ENCODE peak calls at places on chromosomes 2 and 18, in six cellular contexts. I is D341Med, Y is 8988T, N is kidney tubule cell, H is HFF-Myc, Z is ACHN. D is an unnamed sample.

GRCh38 chr2:15674637-15675455 is 83.2 kb downstream of the DDX1 start:
- DNase-seq in I (no peak), Y (no peak), N (peak; percentile 99), H (no peak), Z (peak; percentile 93), D (peak; percentile 93)

GRCh38 chr2:215699018-215699417 is 263.1 kb upstream of the FN1 start:
- DNase-seq in I (no peak), Y (no peak), N (no peak), H (no peak), Z (no peak), D (no peak)

GRCh38 chr18:70235478-70235877 is 30.0 kb upstream of the RTTN start:
- DNase-seq in I (no peak), Y (no peak), N (no peak), H (no peak), Z (no peak), D (no peak)

GRCh38 chr18:35131387-35132283 is 90.4 kb downstream of the MAPRE2 start:
- DNase-seq in I (no peak), Y (no peak), N (no peak), H (no peak), Z (no peak), D (no peak)

GRCh38 chr2:12617853-12618252 is 98.9 kb upstream of the TRIB2 start:
- DNase-seq in I (no peak), Y (no peak), N (peak; percentile 23), H (no peak), Z (no peak), D (no peak)

GRCh38 chr18:29780814-29781213 is 1261.7 kb downstream of the DSC3 start:
- DNase-seq in I (no peak), Y (no peak), N (no peak), H (no peak), Z (no peak), D (no peak)

GRCh38 chr2:50346586-50347351 is 685.2 kb downstream of the NRXN1 start:
- DNase-seq in I (peak; percentile 48), Y (no peak), N (no peak), H (no peak), Z (no peak), D (no peak)

GRCh38 chr2:167551411-167551810 is 663.1 kb downstream of the XIRP2 start:
- DNase-seq in I (no peak), Y (no peak), N (no peak), H (no peak), Z (no peak), D (no peak)

GRCh38 chr2:156918410-156918809 is 339.1 kb upstream of the GALNT5 start:
- DNase-seq in I (no peak), Y (no peak), N (peak; percentile 72), H (no peak), Z (no peak), D (peak; percentile 40)

GRCh38 chr2:241812730-241813079 is 3.7 kb downstream of the NEU4 start:
- DNase-seq in I (peak; percentile 23), Y (no peak), N (no peak), H (no peak), Z (no peak), D (no peak)

GRCh38 chr18:63850010-63850409 is 37.5 kb upstream of the SERPINB2 start:
- DNase-seq in I (no peak), Y (no peak), N (peak; percentile 35), H (peak; percentile 21), Z (peak; percentile 8), D (peak; percentile 84)

GRCh38 chr2:237591021-237591370 is 462 bp upstream of the RAB17 start:
- DNase-seq in I (no peak), Y (no peak), N (peak; percentile 75), H (no peak), Z (no peak), D (peak; percentile 31)

GRCh38 chr18:23238152-23238531 is 102.9 kb downstream of the CABLES1 start:
- DNase-seq in I (no peak), Y (no peak), N (peak; percentile 74), H (no peak), Z (peak; percentile 39), D (no peak)

GRCh38 chr18:13574355-13574754 is 152.0 kb downstream of the FAM210A start:
- DNase-seq in I (no peak), Y (no peak), N (no peak), H (no peak), Z (no peak), D (no peak)

GRCh38 chr18:13006731-13007550 is 15.8 kb downstream of the CEP192 start:
- DNase-seq in I (no peak), Y (no peak), N (no peak), H (no peak), Z (no peak), D (no peak)

GRCh38 chr2:98932164-98932563 is 3.9 kb downstream of the CRACDL start:
- DNase-seq in I (no peak), Y (no peak), N (no peak), H (no peak), Z (no peak), D (no peak)

GRCh38 chr2:19580830-19581229 is 222.4 kb upstream of the OSR1 start:
- DNase-seq in I (no peak), Y (no peak), N (peak; percentile 92), H (no peak), Z (no peak), D (no peak)

GRCh38 chr18:26547302-26548143 is 830 bp downstream of the KCTD1 start:
- DNase-seq in I (peak; percentile 72), Y (peak; percentile 79), N (peak; percentile 87), H (peak; percentile 45), Z (no peak), D (peak; percentile 91)

GRCh38 chr2:33588246-33588645 is 10.9 kb downstream of the FAM98A start:
- DNase-seq in I (no peak), Y (no peak), N (no peak), H (no peak), Z (no peak), D (no peak)

GRCh38 chr2:201733544-201733943 is 35.1 kb upstream of the MPP4 start:
- DNase-seq in I (no peak), Y (no peak), N (peak; percentile 50), H (no peak), Z (no peak), D (peak; percentile 62)

GRCh38 chr2:108492364-108492763 is 41.9 kb upstream of the LIMS1 start:
- DNase-seq in I (no peak), Y (no peak), N (peak; percentile 48), H (peak; percentile 11), Z (peak; percentile 46), D (peak; percentile 95)

GRCh38 chr2:39024833-39025232 is 96.0 kb downstream of the SOS1 start:
- DNase-seq in I (no peak), Y (no peak), N (peak; percentile 72), H (no peak), Z (peak; percentile 25), D (peak; percentile 85)

GRCh38 chr2:54809814-54810213 is 86.4 kb downstream of the EML6 start:
- DNase-seq in I (no peak), Y (no peak), N (peak; percentile 43), H (no peak), Z (peak; percentile 8), D (peak; percentile 89)

GRCh38 chr2:168801456-168801855 is 981 bp upstream of the NOSTRIN start:
- DNase-seq in I (no peak), Y (no peak), N (no peak), H (no peak), Z (no peak), D (no peak)